ENCODE peak calls at places on chromosomes 2 and 18, in four cellular contexts. N, R, O and E are unnamed samples.

GRCh38 chr2:202680512-202680911 is 45.7 kb downstream of the FAM117B start:
- DNase-seq in R (no peak), O (no peak), N (no peak), E (no peak)

GRCh38 chr2:3536682-3537632 is 17.6 kb upstream of the ADI1 start:
- DNase-seq in R (no peak), O (no peak), N (peak), E (peak)

GRCh38 chr2:202757339-202757738 is 114.2 kb downstream of the ICA1L start:
- DNase-seq in R (no peak), N (no peak), O (no peak), E (no peak)

GRCh38 chr18:58044370-58045264 is 591 bp downstream of the NEDD4L start:
- DNase-seq in N (peak), O (peak), R (peak), E (peak)

GRCh38 chr2:218256612-218257350 is 4.0 kb upstream of the GPBAR1 start:
- DNase-seq in O (no peak), R (no peak), N (no peak), E (no peak)

GRCh38 chr2:241009601-241010530 is 11.4 kb downstream of the SNED1 start:
- DNase-seq in N (peak), O (peak), R (peak), E (peak)

GRCh38 chr2:120598416-120598815 is 137.3 kb upstream of the GLI2 start:
- DNase-seq in N (no peak), R (no peak), O (no peak), E (no peak)

GRCh38 chr2:216074794-216075193 is 6.8 kb downstream of the PECR start:
- DNase-seq in O (no peak), R (no peak), N (no peak), E (no peak)

GRCh38 chr2:241961454-241961853 is 91.9 kb downstream of the RTP5 start:
- DNase-seq in N (no peak), R (no peak), O (no peak), E (no peak)

GRCh38 chr2:54999182-54999581 is 51.1 kb downstream of the RTN4 start:
- DNase-seq in N (no peak), O (no peak), R (no peak), E (no peak)

GRCh38 chr2:16678964-16679363 is 13.3 kb upstream of the CYRIA start:
- DNase-seq in R (no peak), N (no peak), O (no peak), E (no peak)

GRCh38 chr2:10179422-10179821 is 56.9 kb downstream of the RRM2 start:
- DNase-seq in N (no peak), O (no peak), R (no peak), E (no peak)

GRCh38 chr2:127104166-127104660 is 2.7 kb downstream of the BIN1 start:
- DNase-seq in R (no peak), O (no peak), N (no peak), E (no peak)

GRCh38 chr2:37663390-37663789 is 8.1 kb downstream of the CDC42EP3 start:
- DNase-seq in O (no peak), N (no peak), R (no peak), E (no peak)

GRCh38 chr2:11716689-11717321 is 29.6 kb upstream of the LPIN1 start:
- DNase-seq in R (no peak), N (no peak), O (no peak), E (no peak)

GRCh38 chr2:85680707-85681353 is 12.8 kb upstream of the SFTPB start:
- DNase-seq in R (no peak), N (no peak), O (no peak), E (no peak)

GRCh38 chr2:46179037-46179621 is 118.1 kb upstream of the EPAS1 start:
- DNase-seq in O (peak), N (peak), R (peak), E (no peak)

GRCh38 chr2:25041307-25041927 is 459 bp upstream of the EFR3B start:
- DNase-seq in O (peak), N (peak), R (no peak), E (peak)

GRCh38 chr2:158359846-158360245 is 96.7 kb downstream of the CCDC148 start:
- DNase-seq in O (no peak), N (no peak), R (no peak), E (peak)

GRCh38 chr2:153622285-153622684 is 143.7 kb upstream of the RPRM start:
- DNase-seq in N (peak), R (no peak), O (no peak), E (peak)

GRCh38 chr2:79099140-79099686 is 11.4 kb upstream of the REG1B start:
- DNase-seq in N (no peak), R (no peak), O (no peak), E (no peak)

GRCh38 chr2:235116885-235117492 is 165.2 kb downstream of the SH3BP4 start:
- DNase-seq in O (peak), N (no peak), R (no peak), E (peak)

GRCh38 chr2:100934504-100935371 is 67.4 kb upstream of the RPL31 start:
- DNase-seq in N (no peak), O (no peak), R (no peak), E (no peak)

GRCh38 chr18:62637807-62638687 is 77.3 kb upstream of the PHLPP1 start:
- DNase-seq in N (no peak), R (no peak), O (peak), E (peak)

GRCh38 chr18:74013955-74014354 is 133.7 kb downstream of the FBXO15 start:
- DNase-seq in O (no peak), R (no peak), N (no peak), E (no peak)

GRCh38 chr2:215216806-215217205 is 78.4 kb upstream of the ABCA12 start:
- DNase-seq in N (no peak), O (no peak), R (no peak), E (no peak)

GRCh38 chr2:119267604-119268003 is 44.0 kb downstream of the STEAP3 start:
- DNase-seq in R (no peak), O (no peak), N (no peak), E (no peak)